ENCODE peak calls at places on chromosomes 11 and 22, in ten cellular contexts. E is chondrocyte, V is AG04450, Z is IMR-90, L is glutamatergic neuron, D is lower leg skin, G is A673, Y is cardiac fibroblast, X is colonic mucosa, C is cardiac muscle cell. N is an unnamed sample.

GRCh38 chr11:113376156-113376555 is 11.4 kb upstream of the ANKK1 start:
- DNase-seq in Y (peak), L (no peak), G (no peak), X (no peak), D (no peak), V (peak), E (no peak), Z (peak), C (peak), N (no peak)

GRCh38 chr22:39207141-39208012 is 37.4 kb downstream of the PDGFB start:
- DNase-seq in Z (peak), G (no peak), X (no peak), D (peak), V (no peak), Y (peak), C (peak), L (no peak), E (peak), N (no peak)

GRCh38 chr22:40679964-40680818 is 907 bp downstream of the MCHR1 start:
- DNase-seq in E (no peak), G (peak), V (no peak), L (no peak), X (no peak), Y (peak), Z (peak), C (peak), D (no peak), N (no peak)

GRCh38 chr11:118245946-118246562 is 6.1 kb downstream of the MPZL3 start:
- DNase-seq in Y (no peak), L (no peak), V (no peak), X (no peak), G (no peak), E (no peak), D (no peak), C (no peak), Z (no peak), N (no peak)

GRCh38 chr11:469684-470667 is 19.9 kb downstream of the PTDSS2 start:
- DNase-seq in V (peak), G (peak), E (no peak), Y (peak), Z (peak), C (peak), L (no peak), X (peak), D (no peak), N (no peak)

GRCh38 chr11:123065634-123066033 is 3.7 kb upstream of the HSPA8 start:
- DNase-seq in V (peak), L (no peak), Y (peak), E (no peak), G (peak), Z (peak), D (no peak), X (no peak), C (peak), N (no peak)

GRCh38 chr11:14253437-14253836 is 105.5 kb downstream of the RRAS2 start:
- DNase-seq in E (no peak), V (no peak), Z (no peak), C (peak), X (no peak), D (peak), G (no peak), L (no peak), Y (no peak), N (no peak)

GRCh38 chr11:44592125-44592643 is 26.7 kb downstream of the CD82 start:
- DNase-seq in X (no peak), C (peak), Y (peak), V (no peak), D (peak), L (no peak), E (no peak), Z (peak), G (no peak), N (no peak)

GRCh38 chr22:23520875-23521441 is 59.1 kb downstream of the IGLL1 start:
- DNase-seq in Z (peak), G (peak), D (no peak), L (peak), C (peak), E (peak), Y (peak), V (no peak), X (peak), N (no peak)

GRCh38 chr22:35540600-35541253 is at the start of gene RASD2:
- DNase-seq in L (peak), D (no peak), Y (no peak), Z (peak), C (peak), G (peak), E (no peak), X (peak), V (no peak), N (peak)

GRCh38 chr22:39589880-39590279 is 19.3 kb downstream of the CACNA1I start:
- DNase-seq in V (no peak), D (no peak), G (no peak), X (no peak), Z (no peak), C (no peak), E (no peak), L (no peak), Y (no peak), N (no peak)

GRCh38 chr22:46827072-46827780 is 64.8 kb downstream of the TBC1D22A start:
- DNase-seq in D (no peak), G (no peak), E (no peak), X (no peak), V (no peak), Y (no peak), C (no peak), Z (no peak), L (peak), N (no peak)

GRCh38 chr11:98260983-98261382 is 759.8 kb upstream of the CNTN5 start:
- DNase-seq in G (no peak), E (no peak), Z (no peak), X (no peak), Y (peak), D (no peak), C (no peak), L (no peak), V (no peak), N (no peak)
- TF ChIP-seq CTCF in G (peak), E (peak), Z (no peak), X (no peak), Y (peak), D (no peak), C (peak), L (peak), V (no peak), N (peak)

GRCh38 chr11:62592989-62593421 is 1.7 kb upstream of the TUT1 start:
- DNase-seq in X (no peak), V (no peak), C (no peak), D (no peak), Y (no peak), E (no peak), Z (no peak), L (no peak), G (no peak), N (no peak)

GRCh38 chr11:62593434-62594044 is 2.2 kb upstream of the TUT1 start:
- DNase-seq in D (peak), X (peak), E (no peak), C (peak), Y (peak), L (peak), Z (peak), V (peak), G (peak), N (no peak)

GRCh38 chr11:62591448-62592215 is at the start of gene TUT1:
- DNase-seq in Z (peak), D (peak), L (peak), E (peak), V (peak), G (peak), Y (peak), X (peak), C (peak), N (peak)

GRCh38 chr11:62592216-62592815 is 993 bp upstream of the TUT1 start:
- DNase-seq in Y (no peak), E (no peak), L (no peak), V (no peak), X (no peak), G (no peak), C (no peak), Z (no peak), D (no peak), N (no peak)

DNA sequence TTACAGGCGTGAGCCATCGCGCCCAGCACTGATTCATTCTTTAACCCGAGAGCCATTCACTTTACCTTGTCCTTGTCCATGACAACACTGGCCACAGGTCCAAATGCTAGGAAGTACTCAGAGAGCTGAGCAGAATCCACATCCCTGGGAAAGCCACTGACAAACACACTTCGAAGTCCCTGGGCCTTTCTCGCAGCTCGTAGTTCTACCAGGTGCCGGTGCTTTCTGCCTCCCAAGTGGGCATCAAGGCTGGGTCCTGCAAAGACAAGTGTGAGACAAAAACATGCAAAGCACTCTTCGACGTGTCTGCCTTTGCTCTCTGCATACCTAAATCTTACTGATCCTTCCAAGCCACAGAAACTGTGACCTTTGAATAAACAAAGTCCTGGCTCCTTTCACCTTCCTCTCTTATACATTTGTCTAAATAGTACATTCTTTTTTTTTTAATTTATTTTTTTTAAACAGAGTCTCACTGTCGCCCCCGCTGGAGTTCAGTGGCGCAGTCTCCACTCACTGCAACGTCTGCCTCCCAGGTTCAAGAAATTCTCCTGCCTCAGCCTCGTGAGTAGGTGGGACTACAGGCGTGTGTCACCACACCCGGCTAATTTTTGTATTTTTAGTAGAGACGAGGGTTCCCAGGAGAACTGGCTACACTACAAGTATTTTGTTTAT is 2.2 kb downstream of the TUT1 start:
- DNase-seq in Z (no peak), L (no peak), C (no peak), E (peak), G (no peak), X (no peak), Y (no peak), V (no peak), D (no peak), N (no peak)
- TF ChIP-seq CTCF in Z (peak), L (no peak), C (peak), E (peak), G (peak), X (no peak), Y (peak), V (peak), D (no peak), N (peak)

GRCh38 chr11:100777118-100777517 is 90.0 kb downstream of the ARHGAP42 start:
- DNase-seq in L (no peak), Z (no peak), Y (no peak), C (no peak), E (no peak), G (no peak), V (no peak), D (no peak), X (no peak), N (no peak)

GRCh38 chr11:100776212-100776896 is 89.3 kb downstream of the ARHGAP42 start:
- DNase-seq in V (peak), E (no peak), D (no peak), Y (peak), L (no peak), G (no peak), X (no peak), Z (peak), C (peak), N (no peak)

GRCh38 chr11:100777736-100778135 is 90.6 kb downstream of the ARHGAP42 start:
- DNase-seq in X (peak), C (no peak), L (no peak), Y (no peak), V (no peak), D (no peak), G (no peak), Z (no peak), E (no peak), N (no peak)

GRCh38 chr11:100778386-100778785 is 91.3 kb downstream of the ARHGAP42 start:
- DNase-seq in G (no peak), E (no peak), Y (no peak), V (no peak), C (no peak), Z (no peak), X (no peak), D (no peak), L (no peak), N (no peak)

GRCh38 chr11:100780470-100780869 is 93.4 kb downstream of the ARHGAP42 start:
- DNase-seq in D (no peak), G (no peak), X (no peak), V (no peak), Z (no peak), L (no peak), C (no peak), Y (no peak), E (no peak), N (no peak)
- TF ChIP-seq CTCF in D (no peak), G (no peak), X (no peak), V (no peak), Z (no peak), L (no peak), C (no peak), Y (no peak), E (no peak), N (no peak)

GRCh38 chr11:89626366-89626765 is 83.7 kb upstream of the TRIM77 start:
- DNase-seq in L (no peak), Z (no peak), X (no peak), V (no peak), C (no peak), G (no peak), Y (no peak), E (no peak), D (no peak), N (no peak)

GRCh38 chr11:89625171-89625570 is 84.9 kb upstream of the TRIM77 start:
- DNase-seq in Z (no peak), Y (no peak), L (peak), V (no peak), E (no peak), G (peak), X (no peak), C (no peak), D (no peak), N (no peak)
- TF ChIP-seq CTCF in Z (peak), Y (no peak), L (peak), V (peak), E (peak), G (peak), X (no peak), C (peak), D (no peak), N (no peak)

GRCh38 chr22:21984793-21985192 is 2.2 kb upstream of the TOP3B start:
- DNase-seq in Z (peak), E (no peak), L (peak), C (peak), X (no peak), V (no peak), D (no peak), Y (peak), G (no peak), N (no peak)
- TF ChIP-seq CTCF in Z (peak), E (peak), L (peak), C (peak), X (no peak), V (peak), D (no peak), Y (peak), G (peak), N (no peak)

GRCh38 chr11:116823031-116823843 is at the start of gene APOA4:
- DNase-seq in Y (no peak), D (no peak), G (no peak), E (no peak), X (no peak), L (no peak), V (no peak), C (no peak), Z (no peak), N (no peak)

GRCh38 chr11:116825854-116826750 is 3.0 kb upstream of the APOA4 start:
- DNase-seq in X (no peak), V (no peak), D (no peak), G (no peak), L (no peak), Y (no peak), C (no peak), Z (no peak), E (no peak), N (no peak)

GRCh38 chr11:116826751-116827431 is 2.8 kb upstream of the APOC3 start:
- DNase-seq in V (no peak), G (no peak), X (no peak), L (no peak), Z (no peak), Y (no peak), C (peak), D (no peak), E (no peak), N (no peak)

GRCh38 chr11:116827461-116827860 is 2.2 kb upstream of the APOC3 start:
- DNase-seq in Z (no peak), G (no peak), E (no peak), Y (no peak), L (no peak), D (no peak), C (no peak), X (no peak), V (no peak), N (no peak)

DNA sequence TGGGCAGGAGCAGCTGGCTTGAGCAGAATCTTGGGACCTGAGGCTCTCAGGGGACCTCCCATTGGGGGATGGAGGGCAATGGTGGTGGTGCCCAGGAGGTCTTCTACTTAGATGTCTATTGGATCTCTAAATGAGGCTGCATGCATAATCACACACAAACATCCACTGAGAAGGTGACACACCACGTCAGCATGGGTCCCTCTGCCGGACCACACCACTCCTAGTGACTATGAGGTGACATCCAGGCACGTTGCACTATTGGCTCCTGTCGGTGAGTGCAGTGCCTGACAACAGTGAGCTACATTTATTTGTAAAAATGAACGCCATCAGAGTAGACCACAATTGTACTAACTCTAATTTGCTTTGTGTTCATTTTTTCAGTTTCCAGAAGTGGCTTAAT is 2.3 kb upstream of the APOA4 start:
- DNase-seq in X (no peak), Z (no peak), V (no peak), Y (no peak), L (no peak), G (no peak), D (no peak), C (no peak), E (no peak), N (no peak)
- TF ChIP-seq CTCF in X (no peak), Z (no peak), V (no peak), Y (no peak), L (no peak), G (no peak), D (no peak), C (no peak), E (no peak), N (no peak)